ENCODE peak calls at places on chromosome 6, in eight cellular contexts. One of them, this sample, is unnamed.

GRCh38 chr6:62640749-62641148 is 354.7 kb upstream of the KHDRBS2 start:
- DNase-seq in Peyer's patch: no peak
- DNase-seq in RWPE1: no peak
- DNase-seq in epithelial cell of esophagus: no peak
- DNase-seq in CD8-positive, alpha-beta T cell: no peak
- DNase-seq in endothelial cell of umbilical vein: no peak
- DNase-seq in fibroblast of the aortic adventitia: no peak
- DNase-seq in fibroblast of lung: no peak
- DNase-seq in this sample: no peak

GRCh38 chr6:139545474-139546116 is 171.1 kb upstream of the CITED2 start:
- DNase-seq in Peyer's patch: no peak
- DNase-seq in RWPE1: no peak
- DNase-seq in epithelial cell of esophagus: no peak
- DNase-seq in CD8-positive, alpha-beta T cell: no peak
- DNase-seq in endothelial cell of umbilical vein: no peak
- DNase-seq in fibroblast of the aortic adventitia: peak
- DNase-seq in fibroblast of lung: no peak
- DNase-seq in this sample: no peak

GRCh38 chr6:46325561-46326525 is 155.1 kb upstream of the ENPP5 start:
- DNase-seq in Peyer's patch: no peak
- DNase-seq in RWPE1: no peak
- DNase-seq in epithelial cell of esophagus: no peak
- DNase-seq in CD8-positive, alpha-beta T cell: no peak
- DNase-seq in endothelial cell of umbilical vein: no peak
- DNase-seq in fibroblast of the aortic adventitia: peak
- DNase-seq in fibroblast of lung: peak
- DNase-seq in this sample: no peak

GRCh38 chr6:129730477-129731165 is 20.6 kb upstream of the ARHGAP18 start:
- DNase-seq in Peyer's patch: no peak
- DNase-seq in RWPE1: peak
- DNase-seq in epithelial cell of esophagus: peak
- DNase-seq in CD8-positive, alpha-beta T cell: no peak
- DNase-seq in endothelial cell of umbilical vein: peak
- DNase-seq in fibroblast of the aortic adventitia: peak
- DNase-seq in fibroblast of lung: peak
- DNase-seq in this sample: peak

GRCh38 chr6:31588871-31589650 is 3.0 kb downstream of the LST1 start:
- DNase-seq in Peyer's patch: no peak
- DNase-seq in RWPE1: no peak
- DNase-seq in epithelial cell of esophagus: no peak
- DNase-seq in CD8-positive, alpha-beta T cell: no peak
- DNase-seq in endothelial cell of umbilical vein: no peak
- DNase-seq in fibroblast of the aortic adventitia: no peak
- DNase-seq in fibroblast of lung: no peak
- DNase-seq in this sample: no peak

GRCh38 chr6:31870385-31870921 is 7.8 kb upstream of the NEU1 start:
- DNase-seq in Peyer's patch: no peak
- DNase-seq in RWPE1: no peak
- DNase-seq in epithelial cell of esophagus: no peak
- DNase-seq in CD8-positive, alpha-beta T cell: no peak
- DNase-seq in endothelial cell of umbilical vein: no peak
- DNase-seq in fibroblast of the aortic adventitia: no peak
- DNase-seq in fibroblast of lung: no peak
- DNase-seq in this sample: no peak

GRCh38 chr6:135675862-135676261 is 175.6 kb upstream of the PDE7B start:
- DNase-seq in Peyer's patch: no peak
- DNase-seq in RWPE1: peak
- DNase-seq in epithelial cell of esophagus: peak
- DNase-seq in CD8-positive, alpha-beta T cell: no peak
- DNase-seq in endothelial cell of umbilical vein: peak
- DNase-seq in fibroblast of the aortic adventitia: peak
- DNase-seq in fibroblast of lung: peak
- DNase-seq in this sample: peak

GRCh38 chr6:44804016-44804415 is 416.5 kb downstream of the CDC5L start:
- DNase-seq in Peyer's patch: no peak
- DNase-seq in RWPE1: no peak
- DNase-seq in epithelial cell of esophagus: no peak
- DNase-seq in CD8-positive, alpha-beta T cell: no peak
- DNase-seq in endothelial cell of umbilical vein: no peak
- DNase-seq in fibroblast of the aortic adventitia: no peak
- DNase-seq in fibroblast of lung: no peak
- DNase-seq in this sample: no peak

GRCh38 chr6:42507901-42508300 is 55.9 kb upstream of the UBR2 start:
- DNase-seq in Peyer's patch: no peak
- DNase-seq in RWPE1: no peak
- DNase-seq in epithelial cell of esophagus: no peak
- DNase-seq in CD8-positive, alpha-beta T cell: no peak
- DNase-seq in endothelial cell of umbilical vein: no peak
- DNase-seq in fibroblast of the aortic adventitia: peak
- DNase-seq in fibroblast of lung: no peak
- DNase-seq in this sample: no peak

GRCh38 chr6:111417946-111418345 is 65.1 kb downstream of the REV3L start:
- DNase-seq in Peyer's patch: no peak
- DNase-seq in RWPE1: no peak
- DNase-seq in epithelial cell of esophagus: peak
- DNase-seq in CD8-positive, alpha-beta T cell: no peak
- DNase-seq in endothelial cell of umbilical vein: no peak
- DNase-seq in fibroblast of the aortic adventitia: no peak
- DNase-seq in fibroblast of lung: no peak
- DNase-seq in this sample: no peak

GRCh38 chr6:133971861-133972260 is 18.8 kb downstream of the TBPL1 start:
- DNase-seq in Peyer's patch: no peak
- DNase-seq in RWPE1: no peak
- DNase-seq in epithelial cell of esophagus: no peak
- DNase-seq in CD8-positive, alpha-beta T cell: no peak
- DNase-seq in endothelial cell of umbilical vein: no peak
- DNase-seq in fibroblast of the aortic adventitia: peak
- DNase-seq in fibroblast of lung: no peak
- DNase-seq in this sample: no peak

GRCh38 chr6:157514659-157515496 is 133.9 kb downstream of the ZDHHC14 start:
- DNase-seq in Peyer's patch: no peak
- DNase-seq in RWPE1: peak
- DNase-seq in epithelial cell of esophagus: peak
- DNase-seq in CD8-positive, alpha-beta T cell: peak
- DNase-seq in endothelial cell of umbilical vein: peak
- DNase-seq in fibroblast of the aortic adventitia: peak
- DNase-seq in fibroblast of lung: peak
- DNase-seq in this sample: no peak

GRCh38 chr6:3561745-3562144 is 104.9 kb upstream of the SLC22A23 start:
- DNase-seq in Peyer's patch: no peak
- DNase-seq in RWPE1: no peak
- DNase-seq in epithelial cell of esophagus: peak
- DNase-seq in CD8-positive, alpha-beta T cell: no peak
- DNase-seq in endothelial cell of umbilical vein: peak
- DNase-seq in fibroblast of the aortic adventitia: peak
- DNase-seq in fibroblast of lung: peak
- DNase-seq in this sample: no peak

GRCh38 chr6:161186173-161186769 is 87.6 kb downstream of the AGPAT4 start:
- DNase-seq in Peyer's patch: no peak
- DNase-seq in RWPE1: peak
- DNase-seq in epithelial cell of esophagus: peak
- DNase-seq in CD8-positive, alpha-beta T cell: no peak
- DNase-seq in endothelial cell of umbilical vein: no peak
- DNase-seq in fibroblast of the aortic adventitia: peak
- DNase-seq in fibroblast of lung: peak
- DNase-seq in this sample: no peak

GRCh38 chr6:26044140-26045045 is 42.8 kb upstream of the HFE start:
- DNase-seq in Peyer's patch: peak
- DNase-seq in RWPE1: no peak
- DNase-seq in epithelial cell of esophagus: peak
- DNase-seq in CD8-positive, alpha-beta T cell: peak
- DNase-seq in endothelial cell of umbilical vein: no peak
- DNase-seq in fibroblast of the aortic adventitia: peak
- DNase-seq in fibroblast of lung: peak
- DNase-seq in this sample: no peak

GRCh38 chr6:158654498-158654897 is 4.6 kb downstream of the SYTL3 start:
- DNase-seq in Peyer's patch: peak
- DNase-seq in RWPE1: no peak
- DNase-seq in epithelial cell of esophagus: peak
- DNase-seq in CD8-positive, alpha-beta T cell: no peak
- DNase-seq in endothelial cell of umbilical vein: no peak
- DNase-seq in fibroblast of the aortic adventitia: peak
- DNase-seq in fibroblast of lung: peak
- DNase-seq in this sample: no peak

GRCh38 chr6:158047120-158047518 is 65.5 kb downstream of the SYNJ2 start:
- DNase-seq in Peyer's patch: no peak
- DNase-seq in RWPE1: no peak
- DNase-seq in epithelial cell of esophagus: no peak
- DNase-seq in CD8-positive, alpha-beta T cell: peak
- DNase-seq in endothelial cell of umbilical vein: no peak
- DNase-seq in fibroblast of the aortic adventitia: no peak
- DNase-seq in fibroblast of lung: no peak
- DNase-seq in this sample: no peak

GRCh38 chr6:47669684-47670515 is 28.5 kb upstream of the ADGRF4 start:
- DNase-seq in Peyer's patch: no peak
- DNase-seq in RWPE1: peak
- DNase-seq in epithelial cell of esophagus: peak
- DNase-seq in CD8-positive, alpha-beta T cell: no peak
- DNase-seq in endothelial cell of umbilical vein: no peak
- DNase-seq in fibroblast of the aortic adventitia: no peak
- DNase-seq in fibroblast of lung: peak
- DNase-seq in this sample: no peak

GRCh38 chr6:106832766-106833510 is 141.6 kb downstream of the CD24 start:
- DNase-seq in Peyer's patch: no peak
- DNase-seq in RWPE1: no peak
- DNase-seq in epithelial cell of esophagus: no peak
- DNase-seq in CD8-positive, alpha-beta T cell: no peak
- DNase-seq in endothelial cell of umbilical vein: no peak
- DNase-seq in fibroblast of the aortic adventitia: no peak
- DNase-seq in fibroblast of lung: no peak
- DNase-seq in this sample: no peak

GRCh38 chr6:112936476-112936875 is 589.3 kb downstream of the RFPL4B start:
- DNase-seq in Peyer's patch: no peak
- DNase-seq in RWPE1: no peak
- DNase-seq in epithelial cell of esophagus: no peak
- DNase-seq in CD8-positive, alpha-beta T cell: no peak
- DNase-seq in endothelial cell of umbilical vein: no peak
- DNase-seq in fibroblast of the aortic adventitia: peak
- DNase-seq in fibroblast of lung: peak
- DNase-seq in this sample: no peak

GRCh38 chr6:28651161-28651560 is 125.5 kb downstream of the GPX5 start:
- DNase-seq in Peyer's patch: no peak
- DNase-seq in RWPE1: no peak
- DNase-seq in epithelial cell of esophagus: no peak
- DNase-seq in CD8-positive, alpha-beta T cell: no peak
- DNase-seq in endothelial cell of umbilical vein: no peak
- DNase-seq in fibroblast of the aortic adventitia: no peak
- DNase-seq in fibroblast of lung: no peak
- DNase-seq in this sample: no peak

GRCh38 chr6:144133225-144133821 is 17.0 kb upstream of the STX11 start:
- DNase-seq in Peyer's patch: no peak
- DNase-seq in RWPE1: no peak
- DNase-seq in epithelial cell of esophagus: no peak
- DNase-seq in CD8-positive, alpha-beta T cell: no peak
- DNase-seq in endothelial cell of umbilical vein: no peak
- DNase-seq in fibroblast of the aortic adventitia: no peak
- DNase-seq in fibroblast of lung: no peak
- DNase-seq in this sample: no peak

GRCh38 chr6:131084982-131085381 is 21.9 kb upstream of the EPB41L2 start:
- DNase-seq in Peyer's patch: no peak
- DNase-seq in RWPE1: no peak
- DNase-seq in epithelial cell of esophagus: no peak
- DNase-seq in CD8-positive, alpha-beta T cell: no peak
- DNase-seq in endothelial cell of umbilical vein: no peak
- DNase-seq in fibroblast of the aortic adventitia: no peak
- DNase-seq in fibroblast of lung: no peak
- DNase-seq in this sample: no peak
- TF ChIP-seq CTCF in Peyer's patch: no peak
- TF ChIP-seq CTCF in RWPE1: no peak
- TF ChIP-seq CTCF in epithelial cell of esophagus: no peak
- TF ChIP-seq CTCF in CD8-positive, alpha-beta T cell: no peak
- TF ChIP-seq CTCF in endothelial cell of umbilical vein: no peak
- TF ChIP-seq CTCF in fibroblast of the aortic adventitia: no peak
- TF ChIP-seq CTCF in fibroblast of lung: no peak
- TF ChIP-seq CTCF in this sample: no peak

GRCh38 chr6:40536442-40536841 is 50.7 kb downstream of the LRFN2 start:
- DNase-seq in Peyer's patch: no peak
- DNase-seq in RWPE1: no peak
- DNase-seq in epithelial cell of esophagus: no peak
- DNase-seq in CD8-positive, alpha-beta T cell: no peak
- DNase-seq in endothelial cell of umbilical vein: no peak
- DNase-seq in fibroblast of the aortic adventitia: no peak
- DNase-seq in fibroblast of lung: no peak
- DNase-seq in this sample: no peak
- TF ChIP-seq CTCF in Peyer's patch: no peak
- TF ChIP-seq CTCF in RWPE1: no peak
- TF ChIP-seq CTCF in epithelial cell of esophagus: no peak
- TF ChIP-seq CTCF in CD8-positive, alpha-beta T cell: no peak
- TF ChIP-seq CTCF in endothelial cell of umbilical vein: peak
- TF ChIP-seq CTCF in fibroblast of the aortic adventitia: no peak
- TF ChIP-seq CTCF in fibroblast of lung: no peak
- TF ChIP-seq CTCF in this sample: no peak

GRCh38 chr6:109865968-109866367 is 112.1 kb upstream of the GPR6 start:
- DNase-seq in Peyer's patch: no peak
- DNase-seq in RWPE1: no peak
- DNase-seq in epithelial cell of esophagus: no peak
- DNase-seq in CD8-positive, alpha-beta T cell: no peak
- DNase-seq in endothelial cell of umbilical vein: no peak
- DNase-seq in fibroblast of the aortic adventitia: no peak
- DNase-seq in fibroblast of lung: no peak
- DNase-seq in this sample: no peak
- TF ChIP-seq CTCF in Peyer's patch: no peak
- TF ChIP-seq CTCF in RWPE1: no peak
- TF ChIP-seq CTCF in epithelial cell of esophagus: no peak
- TF ChIP-seq CTCF in CD8-positive, alpha-beta T cell: no peak
- TF ChIP-seq CTCF in endothelial cell of umbilical vein: no peak
- TF ChIP-seq CTCF in fibroblast of the aortic adventitia: no peak
- TF ChIP-seq CTCF in fibroblast of lung: no peak
- TF ChIP-seq CTCF in this sample: no peak

DNA sequence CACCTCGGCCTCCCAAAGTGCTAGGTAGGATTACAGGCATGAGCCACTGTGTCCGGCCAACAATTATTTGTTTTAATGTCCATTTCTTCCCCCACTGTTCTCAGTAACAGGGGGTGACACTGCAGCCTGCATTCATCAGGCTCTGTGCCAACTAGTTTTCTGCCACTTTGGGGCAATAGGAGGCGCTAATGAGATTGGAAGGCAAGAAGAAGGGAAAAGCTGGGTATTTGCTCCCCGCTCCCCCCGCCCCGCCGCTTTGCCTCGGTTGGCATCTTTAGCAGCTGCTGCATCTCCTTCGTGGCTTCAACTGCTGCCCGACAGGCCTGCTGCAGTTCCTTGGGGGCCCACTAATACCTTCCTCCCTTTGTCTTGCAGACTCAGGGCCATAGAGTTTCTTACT is 35.0 kb upstream of the MDGA1 start:
- DNase-seq in Peyer's patch: no peak
- DNase-seq in RWPE1: no peak
- DNase-seq in epithelial cell of esophagus: no peak
- DNase-seq in CD8-positive, alpha-beta T cell: no peak
- DNase-seq in endothelial cell of umbilical vein: no peak
- DNase-seq in fibroblast of the aortic adventitia: no peak
- DNase-seq in fibroblast of lung: no peak
- DNase-seq in this sample: no peak
- TF ChIP-seq CTCF in Peyer's patch: no peak
- TF ChIP-seq CTCF in RWPE1: no peak
- TF ChIP-seq CTCF in epithelial cell of esophagus: no peak
- TF ChIP-seq CTCF in CD8-positive, alpha-beta T cell: no peak
- TF ChIP-seq CTCF in endothelial cell of umbilical vein: peak
- TF ChIP-seq CTCF in fibroblast of the aortic adventitia: no peak
- TF ChIP-seq CTCF in fibroblast of lung: no peak
- TF ChIP-seq CTCF in this sample: no peak

This sample was measured in GM10248.